ENCODE peak calls at places on chromosomes 6 and 20, in four cellular contexts. E, T, W and P are unnamed samples.

GRCh38 chr20:14219801-14220461 is 117.5 kb downstream of the FLRT3 start:
- DNase-seq in E (no peak), T (no peak), W (no peak), P (no peak)

GRCh38 chr20:14337400-14338171 is at the start of gene FLRT3:
- DNase-seq in E (peak; percentile 26), T (peak; percentile 98), W (peak; percentile 59), P (peak; percentile 69)

GRCh38 chr20:15491564-15491963 is 1081.7 kb downstream of the KIF16B start:
- DNase-seq in E (no peak), T (no peak), W (no peak), P (no peak)

GRCh38 chr20:62561182-62561581 is 81.1 kb upstream of the SLCO4A1 start:
- DNase-seq in E (no peak), T (no peak), W (no peak), P (no peak)

GRCh38 chr6:81752969-81753708 is 658 bp upstream of the TENT5A start:
- DNase-seq in E (peak; percentile 97), T (peak; percentile 94), W (peak; percentile 77), P (peak; percentile 96)

GRCh38 chr20:44618318-44618731 is 33.2 kb downstream of the ADA start:
- DNase-seq in E (peak; percentile 74), T (no peak), W (no peak), P (no peak)

GRCh38 chr6:154404791-154405400 is 48.3 kb upstream of the IPCEF1 start:
- DNase-seq in E (no peak), T (peak; percentile 36), W (peak; percentile 57), P (no peak)

GRCh38 chr20:53354314-53354713 is 239.3 kb downstream of the ZNF217 start:
- DNase-seq in E (no peak), T (no peak), W (no peak), P (no peak)

GRCh38 chr6:116049381-116049780 is 11.3 kb downstream of the FRK start:
- DNase-seq in E (no peak), T (no peak), W (no peak), P (no peak)

GRCh38 chr6:87444362-87444761 is 28.4 kb upstream of the SLC35A1 start:
- DNase-seq in E (no peak), T (no peak), W (no peak), P (no peak)

GRCh38 chr6:26383624-26384417 is 913 bp downstream of the BTN2A2 start:
- DNase-seq in E (no peak), T (peak; percentile 57), W (no peak), P (no peak)

GRCh38 chr20:50691585-50692552 is 527 bp upstream of the RIPOR3 start:
- DNase-seq in E (no peak), T (peak; percentile 61), W (no peak), P (no peak)

GRCh38 chr6:12635375-12635774 is 81.2 kb upstream of the PHACTR1 start:
- DNase-seq in E (no peak), T (no peak), W (no peak), P (no peak)

GRCh38 chr6:143806282-143807102 is 36.6 kb upstream of the LTV1 start:
- DNase-seq in E (no peak), T (peak; percentile 74), W (peak; percentile 53), P (peak; percentile 59)

GRCh38 chr20:11375966-11376365 is 541.7 kb upstream of the BTBD3 start:
- DNase-seq in E (no peak), T (no peak), W (no peak), P (no peak)

GRCh38 chr20:31835977-31836852 is 9.2 kb downstream of the FOXS1 start:
- DNase-seq in E (peak; percentile 77), T (peak; percentile 90), W (peak; percentile 51), P (peak; percentile 73)

GRCh38 chr6:88725111-88725711 is 238.2 kb downstream of the RNGTT start:
- DNase-seq in E (peak; percentile 26), T (peak; percentile 55), W (peak; percentile 61), P (no peak)

GRCh38 chr6:47484616-47485015 is 7.0 kb downstream of the CD2AP start:
- DNase-seq in E (no peak), T (peak; percentile 60), W (peak; percentile 69), P (no peak)

GRCh38 chr20:18092890-18093289 is 35.2 kb upstream of the OVOL2 start:
- DNase-seq in E (no peak), T (no peak), W (no peak), P (no peak)

GRCh38 chr6:170017603-170018274 is 266.3 kb downstream of the ERMARD start:
- DNase-seq in E (no peak), T (no peak), W (no peak), P (no peak)

GRCh38 chr6:42616716-42617115 is 52.9 kb downstream of the UBR2 start:
- DNase-seq in E (no peak), T (no peak), W (peak; percentile 14), P (no peak)

GRCh38 chr6:108616973-108617372 is 56.3 kb downstream of the FOXO3 start:
- DNase-seq in E (no peak), T (no peak), W (no peak), P (no peak)

GRCh38 chr6:169288591-169288990 is 34.9 kb upstream of the THBS2 start:
- DNase-seq in E (no peak), T (peak; percentile 63), W (peak; percentile 67), P (no peak)

GRCh38 chr6:111565316-111566221 is 40.1 kb downstream of the TRAF3IP2 start:
- DNase-seq in E (no peak), T (no peak), W (no peak), P (no peak)

GRCh38 chr6:13164316-13164715 is 164.0 kb downstream of the TBC1D7 start:
- DNase-seq in E (no peak), T (no peak), W (no peak), P (no peak)

GRCh38 chr6:125363360-125364121 is 61.8 kb upstream of the HDDC2 start:
- DNase-seq in E (peak; percentile 70), T (peak; percentile 87), W (no peak), P (peak; percentile 43)

GRCh38 chr6:167142433-167142761 is 15.4 kb downstream of the GPR31 start:
- DNase-seq in E (no peak), T (no peak), W (no peak), P (no peak)

GRCh38 chr6:167140589-167141474 is 16.9 kb downstream of the GPR31 start:
- DNase-seq in E (no peak), T (no peak), W (no peak), P (no peak)

GRCh38 chr6:167137881-167138280 is 15.0 kb downstream of the CCR6 start:
- DNase-seq in E (no peak), T (no peak), W (no peak), P (no peak)

GRCh38 chr6:167141667-167142432 is 15.9 kb downstream of the GPR31 start:
- DNase-seq in E (peak; percentile 56), T (peak; percentile 31), W (no peak), P (peak; percentile 67)

DNA sequence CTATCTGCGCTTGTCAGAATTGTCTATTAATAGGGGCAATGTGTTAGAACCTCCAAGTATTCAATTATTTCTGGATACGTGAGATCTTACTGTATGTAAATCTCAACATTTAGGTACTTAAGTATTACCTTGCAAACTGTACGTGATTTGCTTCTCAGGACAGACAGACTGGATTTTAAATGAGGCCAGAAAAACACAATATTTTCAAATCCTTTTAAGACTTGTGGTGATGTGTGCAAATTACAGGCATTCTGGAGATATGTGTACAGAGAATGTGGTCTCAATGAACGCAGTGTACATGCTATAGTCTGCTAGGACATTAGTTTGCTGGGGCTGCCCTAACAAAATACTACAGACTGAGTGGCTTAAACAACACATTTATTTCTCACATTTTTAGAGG is 16.9 kb downstream of the CCR6 start:
- DNase-seq in E (no peak), T (no peak), W (no peak), P (no peak)
- TF ChIP-seq CTCF in E (no peak), T (no peak), W (no peak), P (no peak)

GRCh38 chr6:34457392-34457746 is 8.5 kb upstream of the PACSIN1 start:
- DNase-seq in E (no peak), T (no peak), W (no peak), P (no peak)

GRCh38 chr6:34457747-34458462 is 8.0 kb upstream of the PACSIN1 start:
- DNase-seq in E (no peak), T (no peak), W (no peak), P (no peak)

GRCh38 chr6:34451192-34451591 is 14.7 kb upstream of the PACSIN1 start:
- DNase-seq in E (no peak), T (no peak), W (no peak), P (no peak)

GRCh38 chr6:34459899-34460593 is 5.8 kb upstream of the PACSIN1 start:
- DNase-seq in E (no peak), T (peak; percentile 69), W (peak; percentile 2), P (no peak)

DNA sequence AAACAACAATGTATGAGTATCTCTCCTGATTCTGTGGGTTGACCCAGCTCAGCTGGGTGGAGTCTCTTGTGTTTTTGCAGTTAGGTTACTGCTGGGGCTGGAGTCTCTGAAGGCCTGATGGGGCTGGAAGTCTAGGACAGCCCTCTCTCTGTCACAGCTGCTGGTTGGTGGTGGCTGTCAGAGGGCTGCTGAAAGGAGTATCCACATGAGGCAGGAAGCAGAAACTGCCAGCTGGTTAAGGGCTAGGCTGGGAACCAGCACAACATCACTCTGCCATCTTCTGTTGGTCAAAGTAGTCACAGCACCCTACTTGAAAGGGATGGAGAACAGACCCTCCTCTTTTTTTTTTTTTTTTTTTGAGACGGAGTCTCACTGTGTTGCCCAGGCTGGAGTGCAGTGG is 10.0 kb upstream of the PACSIN1 start:
- DNase-seq in E (no peak), T (no peak), W (no peak), P (no peak)
- TF ChIP-seq CTCF in E (no peak), T (no peak), W (no peak), P (no peak)

GRCh38 chr6:52045033-52045432 is 42.4 kb downstream of the PKHD1 start:
- DNase-seq in E (no peak), T (no peak), W (no peak), P (no peak)
- TF ChIP-seq CTCF in E (no peak), T (no peak), W (no peak), P (no peak)

GRCh38 chr6:156780962-156781705 is 4.0 kb downstream of the ARID1B start:
- DNase-seq in E (no peak), T (no peak), W (no peak), P (no peak)

GRCh38 chr6:156778615-156779205 is 1.5 kb downstream of the ARID1B start:
- DNase-seq in E (peak; percentile 69), T (peak; percentile 39), W (no peak), P (peak; percentile 71)

GRCh38 chr6:156777866-156778614 is 862 bp downstream of the ARID1B start:
- DNase-seq in E (peak; percentile 61), T (peak; percentile 48), W (no peak), P (peak; percentile 74)

GRCh38 chr6:156780117-156780641 is 3.0 kb downstream of the ARID1B start:
- DNase-seq in E (no peak), T (peak; percentile 95), W (peak; percentile 89), P (no peak)

DNA sequence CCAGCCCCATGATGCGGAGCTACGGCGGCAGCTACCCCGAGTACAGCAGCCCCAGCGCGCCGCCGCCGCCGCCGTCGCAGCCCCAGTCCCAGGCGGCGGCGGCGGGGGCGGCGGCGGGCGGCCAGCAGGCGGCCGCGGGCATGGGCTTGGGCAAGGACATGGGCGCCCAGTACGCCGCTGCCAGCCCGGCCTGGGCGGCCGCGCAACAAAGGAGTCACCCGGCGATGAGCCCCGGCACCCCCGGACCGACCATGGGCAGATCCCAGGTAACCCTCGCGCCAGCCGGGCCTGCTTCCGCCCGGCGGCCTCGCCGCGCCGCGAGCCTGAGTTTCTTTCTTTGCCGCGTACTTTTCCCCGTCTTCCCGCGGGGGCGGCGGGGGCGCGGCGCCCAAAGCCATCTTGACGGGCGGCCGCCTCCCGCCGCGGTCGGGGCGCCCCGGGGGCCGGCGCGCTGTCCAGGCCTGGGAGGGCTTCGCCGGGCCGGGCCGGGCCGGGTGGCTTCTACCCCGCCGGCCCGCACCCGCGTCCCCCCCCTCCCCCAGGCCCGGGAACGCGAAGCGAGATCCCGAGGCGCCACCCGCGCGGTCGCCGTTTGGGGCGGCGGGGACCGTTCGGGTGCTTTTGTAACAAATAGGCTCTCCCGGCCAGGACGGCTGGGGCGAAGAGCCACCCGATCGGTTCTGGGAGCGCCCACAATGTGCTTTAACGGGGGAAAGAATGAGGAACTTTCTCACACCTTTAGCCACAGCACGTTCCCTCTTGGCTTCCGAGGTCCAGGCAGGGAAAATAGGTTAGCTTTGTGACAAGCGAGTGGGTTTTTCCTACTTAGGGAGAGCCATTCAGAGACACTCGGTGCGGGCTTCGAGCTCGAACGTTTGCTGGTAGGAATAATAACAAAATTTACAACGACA is 2.3 kb downstream of the ARID1B start:
- DNase-seq in E (peak; percentile 63), T (no peak), W (no peak), P (peak; percentile 68)
- TF ChIP-seq CTCF in E (no peak), T (no peak), W (no peak), P (no peak)